ENCODE peak calls at places on chromosomes 1 and 21, in seven cellular contexts. W is HCT116; T is activated T-cell treated with anti-CD3 and anti-CD28 coated beads, Interleukin-2, amount 50 U/mL, for 72 hours; P is stromal cell of bone marrow; N is stimulated activated CD8-positive, alpha-beta memory T cell treated with anti-CD3 and anti-CD28 coated beads, Interleukin-7, amount 100 ng/mL, for 4 hours; E is NCI-H1092; J is non-pigmented ciliary epithelial cell. I is an unnamed sample.

GRCh38 chr1:75969550-75969949 is 37.3 kb upstream of the ASB17 start:
- DNase-seq in P (no peak), W (no peak), E (no peak), N (no peak), T (no peak), J (no peak), I (peak)

GRCh38 chr1:221363074-221363473 is 378.8 kb downstream of the DUSP10 start:
- DNase-seq in P (no peak), N (no peak), J (no peak), W (no peak), T (no peak), E (no peak), I (no peak)

GRCh38 chr21:45020629-45021427 is 53.6 kb upstream of the ADARB1 start:
- DNase-seq in T (no peak), P (no peak), W (no peak), N (no peak), E (no peak), J (no peak), I (no peak)

GRCh38 chr1:37437058-37437457 is 37.3 kb upstream of the ZC3H12A start:
- DNase-seq in E (no peak), N (no peak), T (no peak), P (no peak), J (no peak), W (no peak), I (no peak)

GRCh38 chr1:17010601-17011438 is 908 bp downstream of the ATP13A2 start:
- DNase-seq in N (no peak), E (peak), J (no peak), T (peak), W (no peak), P (peak), I (no peak)

GRCh38 chr1:240803151-240803550 is 191.2 kb upstream of the GREM2 start:
- DNase-seq in P (peak), T (no peak), N (no peak), J (peak), W (no peak), E (no peak), I (peak)

GRCh38 chr1:244080343-244080929 is 29.4 kb downstream of the ZBTB18 start:
- DNase-seq in T (no peak), N (no peak), E (no peak), J (no peak), W (no peak), P (no peak), I (no peak)

GRCh38 chr21:44800971-44801467 is 601 bp downstream of the UBE2G2 start:
- DNase-seq in N (no peak), W (peak), T (peak), E (no peak), J (no peak), P (no peak), I (no peak)

GRCh38 chr1:42439940-42440339 is 15.9 kb downstream of the ZMYND12 start:
- DNase-seq in T (no peak), N (no peak), P (peak), W (no peak), E (no peak), J (peak), I (peak)

GRCh38 chr1:204130989-204131892 is 20.6 kb downstream of the ETNK2 start:
- DNase-seq in T (no peak), E (no peak), N (no peak), P (peak), W (peak), J (peak), I (no peak)

GRCh38 chr1:226984521-226985238 is 44.6 kb downstream of the COQ8A start:
- DNase-seq in N (no peak), T (no peak), J (no peak), E (no peak), P (no peak), W (no peak), I (no peak)

GRCh38 chr1:101379939-101380338 is 143.1 kb downstream of the S1PR1 start:
- DNase-seq in T (no peak), E (no peak), P (no peak), J (no peak), W (no peak), N (no peak), I (no peak)

GRCh38 chr1:178774263-178774662 is 49.2 kb downstream of the RALGPS2 start:
- DNase-seq in P (no peak), E (peak), N (no peak), T (no peak), J (peak), W (no peak), I (no peak)

GRCh38 chr1:54500030-54500389 is 48.0 kb upstream of the ACOT11 start:
- DNase-seq in T (no peak), N (no peak), W (no peak), J (no peak), P (no peak), E (no peak), I (no peak)

GRCh38 chr1:112849425-112849966 is 106.5 kb downstream of the SLC16A1 start:
- DNase-seq in P (no peak), J (no peak), T (no peak), N (no peak), E (peak), W (no peak), I (no peak)

GRCh38 chr1:210674151-210674550 is 345.4 kb downstream of the HHAT start:
- DNase-seq in N (no peak), P (no peak), J (no peak), E (no peak), T (no peak), W (no peak), I (no peak)

GRCh38 chr1:207414606-207415108 is 39.5 kb upstream of the CR2 start:
- DNase-seq in W (no peak), N (no peak), T (peak), J (no peak), P (no peak), E (no peak), I (no peak)

GRCh38 chr21:38955495-38955894 is 149.8 kb downstream of the ETS2 start:
- DNase-seq in N (no peak), E (no peak), W (no peak), P (no peak), T (no peak), J (no peak), I (peak)

GRCh38 chr1:23567996-23568607 is 8.8 kb upstream of the ID3 start:
- DNase-seq in P (no peak), E (no peak), W (no peak), J (no peak), T (no peak), N (no peak), I (no peak)

GRCh38 chr1:11179125-11179524 is 10.0 kb upstream of the ANGPTL7 start:
- DNase-seq in N (no peak), J (no peak), W (no peak), T (no peak), E (no peak), P (no peak), I (no peak)

GRCh38 chr1:9655127-9655723 is 3.7 kb downstream of the PIK3CD start:
- DNase-seq in P (no peak), E (no peak), T (peak), W (no peak), N (no peak), J (no peak), I (no peak)

GRCh38 chr1:76086597-76086996 is 12.1 kb downstream of the ST6GALNAC3 start:
- DNase-seq in E (no peak), T (no peak), N (no peak), P (no peak), J (no peak), W (no peak), I (no peak)

GRCh38 chr1:12173631-12174121 is 6.9 kb downstream of the TNFRSF1B start:
- DNase-seq in T (peak), W (no peak), N (peak), P (no peak), E (no peak), J (no peak), I (no peak)

GRCh38 chr1:14945132-14946010 is 208.2 kb upstream of the TMEM51 start:
- DNase-seq in T (no peak), J (peak), E (no peak), P (peak), N (no peak), W (no peak), I (no peak)

GRCh38 chr1:203026666-203027663 is 674 bp downstream of the PPFIA4 start:
- DNase-seq in P (no peak), J (no peak), W (no peak), N (no peak), T (no peak), E (no peak), I (no peak)

GRCh38 chr21:28516996-28517592 is 475.6 kb downstream of the LTN1 start:
- DNase-seq in W (no peak), E (peak), J (no peak), T (peak), N (peak), P (no peak), I (no peak)